ENCODE peak calls at places on chromosomes 16 and 17, in eight cellular contexts. R is kidney, V is bronchial epithelial cell, D is B cell, W is AG04450, C is epithelial cell of esophagus, T is heart right ventricle, E is A549. Q is an unnamed sample.

GRCh38 chr16:626787-627457 is 3.9 kb upstream of the WFIKKN1 start:
- DNase-seq in R (no peak), V (peak), D (no peak), W (peak), C (peak), T (no peak), E (peak), Q (no peak)

GRCh38 chr16:69926241-69926640 is 24.9 kb upstream of the CLEC18A start:
- DNase-seq in R (no peak), V (no peak), D (no peak), W (no peak), C (no peak), T (no peak), E (no peak), Q (no peak)

GRCh38 chr16:19396555-19397011 is 21.1 kb upstream of the TMC5 start:
- DNase-seq in R (no peak), V (peak), D (no peak), W (no peak), C (peak), T (no peak), E (no peak), Q (no peak)

GRCh38 chr16:2273484-2273883 is 5.6 kb upstream of the RNPS1 start:
- DNase-seq in R (no peak), V (no peak), D (no peak), W (no peak), C (no peak), T (no peak), E (no peak), Q (no peak)

GRCh38 chr16:23334421-23334853 is 32.3 kb downstream of the SCNN1B start:
- DNase-seq in R (peak), V (peak), D (no peak), W (no peak), C (no peak), T (no peak), E (no peak), Q (no peak)

GRCh38 chr16:20868890-20869289 is 31.3 kb downstream of the DCUN1D3 start:
- DNase-seq in R (peak), V (no peak), D (no peak), W (no peak), C (peak), T (peak), E (no peak), Q (no peak)

GRCh38 chr17:34581446-34582184 is 2.2 kb downstream of the TMEM132E start:
- DNase-seq in R (no peak), V (no peak), D (no peak), W (no peak), C (no peak), T (no peak), E (no peak), Q (no peak)

GRCh38 chr17:19004601-19005441 is at the start of gene FAM83G:
- DNase-seq in R (peak), V (peak), D (peak), W (no peak), C (peak), T (peak), E (peak), Q (peak)

GRCh38 chr17:67511012-67511411 is 133.9 kb downstream of the PITPNC1 start:
- DNase-seq in R (no peak), V (no peak), D (no peak), W (no peak), C (no peak), T (no peak), E (no peak), Q (no peak)

GRCh38 chr16:17304124-17304813 is 166.5 kb downstream of the XYLT1 start:
- DNase-seq in R (no peak), V (peak), D (no peak), W (no peak), C (peak), T (no peak), E (no peak), Q (no peak)

GRCh38 chr17:51341457-51341856 is 81.1 kb downstream of the UTP18 start:
- DNase-seq in R (no peak), V (no peak), D (no peak), W (no peak), C (no peak), T (no peak), E (no peak), Q (no peak)

DNA sequence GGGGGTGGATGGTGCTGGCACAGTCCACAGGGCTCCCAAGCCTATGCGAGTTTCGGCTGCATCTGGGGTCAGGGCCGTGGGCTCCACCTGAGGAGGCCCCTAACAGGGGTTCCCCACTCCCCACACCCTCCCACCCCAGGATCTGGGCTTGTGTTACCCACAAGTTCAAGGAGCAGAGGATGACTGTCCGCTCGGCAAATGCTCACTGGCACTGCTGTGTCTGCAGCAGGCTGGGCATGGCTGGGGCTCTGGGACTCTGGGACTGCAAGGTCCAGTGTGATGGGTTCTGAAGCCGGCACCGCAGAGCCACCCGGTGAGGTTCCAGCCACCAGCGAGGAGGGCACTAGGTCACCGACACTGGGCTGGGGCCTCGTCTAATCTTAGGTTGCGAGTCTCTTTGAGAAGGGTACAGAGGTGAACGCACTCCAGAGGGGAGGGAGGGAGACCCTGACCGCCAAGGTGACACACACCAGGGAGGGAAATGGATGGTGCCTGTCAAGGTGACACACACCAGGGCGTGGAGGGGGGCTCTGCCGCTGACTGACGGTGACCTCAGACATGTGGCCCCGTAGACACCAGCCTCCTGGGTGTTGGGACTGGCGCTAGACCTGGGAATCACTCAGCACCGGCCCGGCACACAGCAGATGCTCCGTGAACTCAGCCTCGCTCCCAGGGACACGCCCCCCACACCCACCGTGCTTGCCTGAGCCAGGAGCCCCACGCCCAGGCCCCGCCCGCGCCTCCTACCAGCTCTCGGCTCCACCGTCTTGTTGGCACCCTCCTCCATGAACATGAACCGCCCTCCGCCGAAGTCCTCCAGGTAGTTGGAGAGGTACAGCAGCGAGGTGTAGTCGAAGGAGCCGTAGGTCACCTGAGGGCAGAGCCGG is 20.5 kb upstream of the HEXD start:
- DNase-seq in R (peak), V (no peak), D (no peak), W (no peak), C (no peak), T (no peak), E (no peak), Q (no peak)
- TF ChIP-seq CTCF in R (no peak), V (no peak), D (no peak), W (no peak), C (no peak), T (no peak), E (no peak), Q (no peak)

GRCh38 chr17:77353684-77354419 is 213.1 kb downstream of the SEC14L1 start:
- DNase-seq in R (no peak), V (peak), D (no peak), W (no peak), C (no peak), T (no peak), E (no peak), Q (peak)
- TF ChIP-seq CTCF in R (no peak), V (no peak), D (no peak), W (no peak), C (no peak), T (no peak), E (no peak), Q (no peak)

GRCh38 chr17:46976626-46977270 is 2.3 kb downstream of the RPRML start:
- DNase-seq in R (peak), V (no peak), D (no peak), W (no peak), C (no peak), T (no peak), E (no peak), Q (no peak)
- TF ChIP-seq CTCF in R (no peak), V (no peak), D (no peak), W (no peak), C (peak), T (no peak), E (no peak), Q (no peak)

GRCh38 chr17:36545465-36546417 is 1.0 kb downstream of the GGNBP2 start:
- DNase-seq in R (peak), V (peak), D (peak), W (peak), C (peak), T (peak), E (peak), Q (peak)
- TF ChIP-seq CTCF in R (no peak), V (no peak), D (no peak), W (peak), C (no peak), T (no peak), E (no peak), Q (no peak)

GRCh38 chr16:87707097-87707496 is 58.7 kb downstream of the KLHDC4 start:
- DNase-seq in R (no peak), V (no peak), D (no peak), W (no peak), C (no peak), T (no peak), E (no peak), Q (no peak)
- TF ChIP-seq CTCF in R (no peak), V (no peak), D (no peak), W (no peak), C (no peak), T (no peak), E (no peak), Q (no peak)

DNA sequence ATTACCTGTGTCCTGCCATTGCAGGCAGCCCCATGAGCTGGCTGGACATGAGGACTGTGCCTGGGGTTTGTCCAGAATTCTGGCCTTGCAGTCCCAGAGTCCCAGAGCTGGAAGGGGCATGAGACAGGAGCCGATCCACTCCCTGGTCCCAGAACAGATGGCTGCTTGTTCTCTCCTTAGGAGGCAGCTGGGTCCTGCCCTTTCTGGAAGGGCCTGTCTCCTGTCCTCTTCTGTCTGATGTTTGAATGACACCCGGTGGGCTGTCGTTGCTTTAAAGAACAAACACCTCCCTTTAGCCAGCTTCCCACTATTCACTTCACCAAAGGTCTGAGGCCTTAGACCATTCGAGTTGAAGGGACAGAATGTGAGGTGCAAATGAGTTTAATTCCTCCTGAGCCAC is 63.8 kb downstream of the RAP1GAP2 start:
- DNase-seq in R (no peak), V (no peak), D (no peak), W (no peak), C (no peak), T (no peak), E (no peak), Q (no peak)
- TF ChIP-seq CTCF in R (no peak), V (no peak), D (no peak), W (no peak), C (no peak), T (no peak), E (no peak), Q (no peak)

GRCh38 chr16:7318661-7319060 is 14.0 kb upstream of the RBFOX1 start:
- DNase-seq in R (no peak), V (no peak), D (no peak), W (no peak), C (no peak), T (no peak), E (no peak), Q (no peak)

GRCh38 chr16:7316266-7316888 is 16.3 kb upstream of the RBFOX1 start:
- DNase-seq in R (no peak), V (no peak), D (no peak), W (no peak), C (no peak), T (no peak), E (no peak), Q (no peak)

GRCh38 chr16:7317982-7318381 is 14.7 kb upstream of the RBFOX1 start:
- DNase-seq in R (no peak), V (no peak), D (no peak), W (no peak), C (no peak), T (no peak), E (no peak), Q (no peak)

GRCh38 chr16:7315813-7316212 is 16.8 kb upstream of the RBFOX1 start:
- DNase-seq in R (no peak), V (no peak), D (no peak), W (no peak), C (no peak), T (no peak), E (no peak), Q (no peak)

DNA sequence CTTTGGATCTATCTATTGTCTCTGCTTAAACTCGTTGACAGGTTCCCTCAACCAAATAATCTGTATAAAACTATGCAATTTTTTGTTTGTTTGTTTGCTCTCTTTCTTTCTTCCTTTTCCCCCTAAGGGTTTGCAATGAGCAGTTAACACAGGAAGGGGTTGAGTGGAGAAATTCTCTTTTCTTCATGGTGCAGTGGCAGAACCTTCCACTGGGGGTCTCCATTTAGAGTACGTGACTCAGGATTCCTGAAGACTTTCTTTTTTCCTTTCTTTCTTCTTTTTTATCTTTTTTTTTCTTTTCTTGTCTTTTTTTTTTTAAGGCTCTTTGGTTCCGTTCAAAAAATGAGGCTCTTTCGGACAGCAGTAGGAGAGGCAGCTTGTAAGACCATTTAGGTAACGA is 19.5 kb upstream of the RBFOX1 start:
- DNase-seq in R (no peak), V (no peak), D (no peak), W (no peak), C (no peak), T (no peak), E (no peak), Q (no peak)
- TF ChIP-seq CTCF in R (peak), V (no peak), D (no peak), W (no peak), C (no peak), T (peak), E (peak), Q (no peak)

GRCh38 chr16:46918400-46918799 is 34.2 kb downstream of the GPT2 start:
- DNase-seq in R (no peak), V (no peak), D (no peak), W (no peak), C (no peak), T (no peak), E (no peak), Q (no peak)

GRCh38 chr16:46916980-46917379 is 32.8 kb downstream of the GPT2 start:
- DNase-seq in R (no peak), V (no peak), D (no peak), W (no peak), C (no peak), T (no peak), E (peak), Q (no peak)

GRCh38 chr16:46920402-46921068 is 36.4 kb downstream of the GPT2 start:
- DNase-seq in R (no peak), V (no peak), D (no peak), W (no peak), C (peak), T (no peak), E (no peak), Q (no peak)

GRCh38 chr16:46922239-46922638 is 38.1 kb downstream of the GPT2 start:
- DNase-seq in R (no peak), V (no peak), D (no peak), W (no peak), C (no peak), T (no peak), E (no peak), Q (no peak)

DNA sequence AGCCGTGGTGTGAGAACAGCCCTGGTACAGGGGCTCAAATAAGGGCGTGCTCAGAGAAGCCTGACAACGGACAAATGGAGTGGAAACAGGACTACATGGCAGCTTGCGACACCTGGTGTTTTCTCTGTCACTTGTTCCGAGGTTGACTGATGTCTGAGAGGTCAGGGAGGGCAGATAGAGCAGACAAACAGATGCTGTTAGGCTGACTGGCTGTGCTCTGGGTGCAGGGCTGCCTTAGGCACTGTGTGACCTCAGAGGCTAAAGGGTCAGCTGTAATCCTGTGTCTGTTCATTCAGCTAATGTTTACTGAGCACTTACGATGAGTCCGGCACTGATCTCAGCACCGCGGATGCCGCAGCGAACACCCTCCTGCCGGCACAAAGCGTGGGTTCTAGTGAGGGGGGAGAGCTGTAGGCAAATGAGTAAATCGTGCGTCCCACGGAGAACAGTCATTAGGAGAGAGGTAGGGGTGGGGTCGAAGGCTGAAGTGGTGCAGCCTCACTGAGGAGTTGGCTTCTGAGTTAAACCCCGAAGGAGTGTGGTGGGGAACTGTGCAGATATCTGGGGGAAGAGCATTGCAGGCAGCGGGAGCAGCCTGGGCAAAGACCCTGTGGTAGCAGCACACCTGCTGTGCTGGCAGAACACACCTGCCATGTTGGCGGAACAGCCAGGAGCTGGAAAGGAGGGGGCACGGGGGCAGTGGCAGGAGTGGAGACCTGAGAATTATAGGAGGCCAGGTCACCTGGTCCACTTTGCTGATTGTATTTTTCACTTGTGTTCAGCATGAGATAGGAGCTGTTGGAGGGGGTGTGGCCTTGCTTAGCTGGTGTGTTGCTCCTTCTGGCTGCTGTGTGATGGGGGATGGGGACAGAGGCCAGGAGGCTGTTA is 35.0 kb downstream of the GPT2 start:
- DNase-seq in R (no peak), V (no peak), D (peak), W (no peak), C (no peak), T (no peak), E (no peak), Q (no peak)
- TF ChIP-seq CTCF in R (no peak), V (no peak), D (peak), W (no peak), C (no peak), T (no peak), E (no peak), Q (no peak)